ENCODE peak calls at places on chromosome 19, in eight cellular contexts. C, K, V, F, I, X, H and B are unnamed samples.

GRCh38 chr19:49906879-49907564 is 10.3 kb upstream of the IL4I1 start:
- DNase-seq in C (no peak), K (no peak), V (no peak), F (no peak), I (no peak), X (no peak), H (no peak), B (no peak)

GRCh38 chr19:17748884-17749638 is 2.2 kb upstream of the FCHO1 start:
- DNase-seq in C (no peak), K (no peak), V (no peak), F (no peak), I (no peak), X (no peak), H (no peak), B (no peak)

GRCh38 chr19:47006496-47006895 is 13.1 kb upstream of the NPAS1 start:
- DNase-seq in C (no peak), K (no peak), V (no peak), F (no peak), I (no peak), X (no peak), H (no peak), B (no peak)

GRCh38 chr19:31784631-31785237 is 435.5 kb upstream of the TSHZ3 start:
- DNase-seq in C (no peak), K (no peak), V (peak; percentile 25), F (no peak), I (no peak), X (no peak), H (no peak), B (no peak)

GRCh38 chr19:43777163-43777700 is 3.5 kb downstream of the KCNN4 start:
- DNase-seq in C (no peak), K (peak; percentile 46), V (peak; percentile 49), F (no peak), I (no peak), X (no peak), H (no peak), B (peak; percentile 57)

GRCh38 chr19:33748231-33748630 is 48.4 kb upstream of the KCTD15 start:
- DNase-seq in C (no peak), K (no peak), V (no peak), F (no peak), I (no peak), X (no peak), H (no peak), B (no peak)

GRCh38 chr19:43504426-43505185 is at the start of gene PHLDB3:
- DNase-seq in C (peak; percentile 46), K (peak; percentile 56), V (peak; percentile 43), F (no peak), I (no peak), X (peak; percentile 75), H (peak; percentile 38), B (peak; percentile 26)

GRCh38 chr19:16273005-16273404 is 51.6 kb upstream of the KLF2 start:
- DNase-seq in C (no peak), K (no peak), V (peak; percentile 47), F (no peak), I (no peak), X (no peak), H (no peak), B (no peak)

GRCh38 chr19:46762245-46762890 is 16.1 kb upstream of the STRN4 start:
- DNase-seq in C (no peak), K (no peak), V (no peak), F (no peak), I (no peak), X (no peak), H (no peak), B (no peak)

GRCh38 chr19:10461047-10461949 is 41.0 kb downstream of the PDE4A start:
- DNase-seq in C (peak; percentile 79), K (peak; percentile 95), V (peak; percentile 93), F (peak; percentile 89), I (peak; percentile 80), X (peak; percentile 96), H (peak; percentile 61), B (peak; percentile 91)

GRCh38 chr19:18594824-18595373 is 6.3 kb downstream of the REX1BD start:
- DNase-seq in C (no peak), K (no peak), V (no peak), F (no peak), I (no peak), X (no peak), H (no peak), B (no peak)

GRCh38 chr19:44643605-44644390 is at the start of gene PVR:
- DNase-seq in C (peak; percentile 71), K (peak; percentile 89), V (peak; percentile 75), F (peak; percentile 26), I (peak; percentile 18), X (peak; percentile 83), H (peak; percentile 7), B (peak; percentile 91)

DNA sequence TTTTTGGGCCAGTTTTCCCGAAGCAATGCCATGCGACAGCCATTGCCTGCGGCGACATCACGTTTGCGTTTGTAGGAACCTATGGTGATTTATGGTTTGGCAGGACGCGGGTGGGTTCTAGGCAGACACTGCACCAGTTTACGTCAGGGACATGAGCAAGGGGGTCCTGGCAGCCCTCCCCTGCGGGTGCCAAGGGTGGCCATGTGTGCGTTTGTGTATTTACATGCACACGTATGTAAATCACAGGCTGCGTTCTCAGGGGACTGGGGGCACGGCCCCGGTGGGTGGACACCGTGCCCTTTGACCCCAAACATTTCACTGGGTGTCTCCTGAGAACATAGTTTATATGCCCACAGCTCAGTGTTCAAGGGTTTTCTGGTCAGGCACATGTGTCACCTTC is 9.4 kb upstream of the TMPRSS9 start:
- DNase-seq in C (no peak), K (no peak), V (no peak), F (no peak), I (no peak), X (no peak), H (no peak), B (no peak)
- H3K36me3 ChIP-seq in C (no peaks in the 10 kb centered on the region), K (peaks cover 33% of the 10 kb centered on the region), V (peaks cover 17% of the 10 kb centered on the region), F (peaks cover 7% of the 10 kb centered on the region), I (peaks cover 28% of the 10 kb centered on the region), X (peaks cover 16% of the 10 kb centered on the region), H (peaks cover 5% of the 10 kb centered on the region), B (no peaks in the 10 kb centered on the region)

DNA sequence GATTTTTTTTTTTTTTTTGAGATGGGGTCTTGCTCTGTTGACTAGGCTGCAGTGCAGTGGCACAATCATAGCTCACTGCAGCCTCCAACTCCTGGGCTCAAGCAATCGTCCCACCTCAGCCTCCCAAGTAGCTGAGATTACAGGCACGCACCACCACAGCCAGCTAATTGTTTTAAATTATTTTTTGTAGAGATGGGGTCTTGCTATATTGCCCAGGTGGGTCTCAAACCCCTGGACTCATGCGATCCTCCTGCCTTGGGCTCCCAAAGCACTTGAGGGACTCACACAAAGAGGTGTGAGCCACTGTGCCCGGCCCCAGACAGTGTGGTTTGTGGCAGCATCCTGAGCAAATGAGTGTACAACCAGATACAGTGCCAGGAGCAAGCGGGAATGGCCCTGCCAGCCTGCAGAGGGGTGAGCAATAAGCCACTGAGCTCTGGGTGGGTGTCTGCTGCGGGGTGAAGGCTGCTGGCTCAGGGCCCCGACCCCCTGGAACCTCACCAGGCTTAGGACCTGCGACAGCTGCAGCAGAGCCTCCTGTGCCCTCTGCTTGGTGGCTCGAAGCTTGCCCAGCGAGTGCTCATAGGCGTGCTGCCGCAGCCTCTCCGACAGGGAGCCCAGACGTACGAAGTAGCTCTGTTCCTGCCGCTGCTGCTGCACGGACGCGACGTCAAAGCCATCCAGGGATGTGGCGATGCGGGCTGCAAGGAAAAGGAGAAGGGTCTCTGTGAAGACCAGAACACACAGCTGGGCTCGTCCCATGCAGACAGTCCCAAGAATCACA is 15.9 kb upstream of the TICAM1 start:
- DNase-seq in C (no peak), K (no peak), V (no peak), F (no peak), I (no peak), X (no peak), H (no peak), B (no peak)
- H3K36me3 ChIP-seq in C (no peaks in the 10 kb centered on the region), K (peaks cover 83% of the 10 kb centered on the region), V (peaks cover 38% of the 10 kb centered on the region), F (peaks cover 32% of the 10 kb centered on the region), I (peaks cover 64% of the 10 kb centered on the region), X (peaks cover 27% of the 10 kb centered on the region), H (peaks cover 4% of the 10 kb centered on the region), B (peaks cover 53% of the 10 kb centered on the region)

GRCh38 chr19:57757941-57758340 is 11.3 kb downstream of the ZNF776 start:
- DNase-seq in C (no peak), K (no peak), V (no peak), F (no peak), I (no peak), X (no peak), H (no peak), B (no peak)
- H3K36me3 ChIP-seq in C (peaks cover 18% of the 10 kb centered on the region), K (peaks cover 85% of the 10 kb centered on the region), V (peaks cover 98% of the 10 kb centered on the region), F (peaks cover 85% of the 10 kb centered on the region), I (peaks cover 86% of the 10 kb centered on the region), X (peaks cover 100% of the 10 kb centered on the region), H (peaks cover 44% of the 10 kb centered on the region), B (peaks cover 74% of the 10 kb centered on the region)

GRCh38 chr19:3055741-3056453 is 6.4 kb downstream of the TLE5 start:
- DNase-seq in C (peak; percentile 74), K (no peak), V (no peak), F (no peak), I (no peak), X (no peak), H (no peak), B (no peak)
- H3K36me3 ChIP-seq in C (peaks cover 7% of the 10 kb centered on the region), K (peaks cover 50% of the 10 kb centered on the region), V (peaks cover 72% of the 10 kb centered on the region), F (peaks cover 49% of the 10 kb centered on the region), I (peaks cover 37% of the 10 kb centered on the region), X (peaks cover 21% of the 10 kb centered on the region), H (peaks cover 61% of the 10 kb centered on the region), B (peaks cover 23% of the 10 kb centered on the region)

GRCh38 chr19:1363599-1363998 is 20.1 kb upstream of the NDUFS7 start:
- DNase-seq in C (no peak), K (no peak), V (no peak), F (no peak), I (no peak), X (no peak), H (peak; percentile 40), B (no peak)
- H3K36me3 ChIP-seq in C (no peaks in the 10 kb centered on the region), K (peaks cover 42% of the 10 kb centered on the region), V (peaks cover 77% of the 10 kb centered on the region), F (peaks cover 33% of the 10 kb centered on the region), I (peaks cover 53% of the 10 kb centered on the region), X (peaks cover 38% of the 10 kb centered on the region), H (peaks cover 16% of the 10 kb centered on the region), B (peaks cover 36% of the 10 kb centered on the region)

DNA sequence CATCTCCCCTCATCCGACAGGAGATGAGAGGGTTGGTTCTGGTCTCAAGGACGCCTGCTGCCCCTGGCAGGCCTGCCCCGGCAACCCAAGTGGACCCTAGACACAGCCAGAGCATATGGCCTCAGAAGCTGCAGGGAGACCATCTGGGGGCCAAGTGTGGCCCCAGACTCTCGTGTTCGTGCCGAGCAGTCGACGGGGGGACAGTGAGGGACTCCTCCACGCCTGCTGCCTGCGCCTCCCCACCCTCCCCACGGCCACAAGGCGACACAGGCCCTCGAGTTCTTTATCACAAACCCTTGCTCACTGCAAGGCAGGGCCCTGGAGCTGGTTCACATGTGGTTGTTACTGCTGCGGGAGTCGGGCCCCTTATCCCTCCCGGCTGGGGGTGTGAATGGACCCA is 9.3 kb downstream of the CAPS start:
- DNase-seq in C (no peak), K (no peak), V (no peak), F (no peak), I (no peak), X (no peak), H (no peak), B (no peak)
- H3K36me3 ChIP-seq in C (peaks cover 13% of the 10 kb centered on the region), K (peaks cover 87% of the 10 kb centered on the region), V (peaks cover 98% of the 10 kb centered on the region), F (peaks cover 76% of the 10 kb centered on the region), I (peaks cover 94% of the 10 kb centered on the region), X (peaks cover 69% of the 10 kb centered on the region), H (peaks cover 85% of the 10 kb centered on the region), B (no peaks in the 10 kb centered on the region)